ENCODE peak calls at places on chromosomes 3 and 15, in nine cellular contexts. U, N, R, W, E, Q, S, K and P are unnamed samples.

GRCh38 chr15:65517866-65518207 is 348 bp upstream of the DPP8 start:
- DNase-seq in U (no peak), Q (no peak), N (no peak), E (no peak), R (no peak), W (no peak), K (no peak), S (no peak), P (no peak)

GRCh38 chr3:157754415-157754814 is 251.2 kb upstream of the VEPH1 start:
- DNase-seq in S (no peak), K (no peak), E (peak; percentile 50), N (no peak), W (no peak), U (no peak), Q (no peak), R (no peak), P (no peak)

GRCh38 chr3:174229916-174230315 is 629.2 kb upstream of the NAALADL2 start:
- DNase-seq in W (no peak), S (no peak), N (no peak), K (no peak), E (no peak), U (no peak), R (no peak), Q (no peak), P (no peak)

GRCh38 chr3:42497009-42497731 is 5.3 kb upstream of the VIPR1 start:
- DNase-seq in R (no peak), S (no peak), K (no peak), U (no peak), Q (no peak), N (peak; percentile 63), E (peak; percentile 79), W (no peak), P (no peak)

GRCh38 chr15:63749330-63749942 is 84.3 kb downstream of the HERC1 start:
- DNase-seq in Q (no peak), K (no peak), U (no peak), E (no peak), N (no peak), R (no peak), W (no peak), S (no peak), P (no peak)

GRCh38 chr3:172512363-172512762 is 10.9 kb downstream of the TNFSF10 start:
- DNase-seq in Q (peak; percentile 85), U (peak; percentile 69), E (no peak), S (peak; percentile 51), W (peak; percentile 69), R (no peak), K (peak; percentile 48), N (no peak), P (peak; percentile 63)

GRCh38 chr3:58575986-58576652 is 1.1 kb downstream of the FAM107A start:
- DNase-seq in R (no peak), U (no peak), Q (no peak), E (no peak), S (no peak), N (no peak), W (no peak), K (no peak), P (no peak)

GRCh38 chr3:46361408-46362283 is 7.7 kb downstream of the CCR2 start:
- DNase-seq in R (no peak), K (no peak), U (no peak), Q (no peak), N (no peak), S (no peak), E (no peak), W (no peak), P (no peak)

GRCh38 chr15:71151061-71151460 is 35.8 kb downstream of the THSD4 start:
- DNase-seq in N (no peak), K (no peak), E (no peak), U (no peak), W (no peak), Q (no peak), S (no peak), R (no peak), P (no peak)

GRCh38 chr15:71385469-71385868 is 270.2 kb downstream of the THSD4 start:
- DNase-seq in R (no peak), W (no peak), N (no peak), U (no peak), Q (no peak), K (no peak), E (no peak), S (no peak), P (no peak)

GRCh38 chr3:30623375-30623774 is 17.0 kb downstream of the TGFBR2 start:
- DNase-seq in R (no peak), N (no peak), Q (no peak), K (no peak), S (no peak), W (no peak), U (no peak), E (no peak), P (no peak)

GRCh38 chr3:54046677-54047214 is 75.6 kb upstream of the CACNA2D3 start:
- DNase-seq in K (no peak), W (no peak), Q (no peak), U (no peak), N (no peak), S (no peak), E (no peak), R (no peak), P (no peak)

GRCh38 chr15:101128191-101128590 is 123.7 kb downstream of the CHSY1 start:
- DNase-seq in W (no peak), E (no peak), U (no peak), K (no peak), S (no peak), R (no peak), Q (no peak), N (no peak), P (no peak)

GRCh38 chr3:129315386-129315991 is 36.8 kb downstream of the HMCES start:
- DNase-seq in S (peak; percentile 30), K (peak; percentile 22), E (peak; percentile 38), R (no peak), W (peak; percentile 21), Q (peak; percentile 53), U (peak; percentile 31), N (no peak), P (no peak)

GRCh38 chr3:72347819-72348319 is 500.4 kb downstream of the SHQ1 start:
- DNase-seq in N (peak; percentile 66), K (peak; percentile 41), S (peak; percentile 61), R (no peak), E (peak; percentile 62), Q (peak; percentile 70), W (peak; percentile 64), U (no peak), P (no peak)

GRCh38 chr15:98674336-98674735 is 26.0 kb downstream of the IGF1R start:
- DNase-seq in E (no peak), R (no peak), K (no peak), U (no peak), N (no peak), W (no peak), Q (no peak), S (no peak), P (no peak)

GRCh38 chr3:124014366-124014942 is 22.5 kb upstream of the ROPN1 start:
- DNase-seq in N (no peak), K (no peak), Q (no peak), E (no peak), R (no peak), S (no peak), U (no peak), W (no peak), P (no peak)

GRCh38 chr3:155088705-155089380 is 8.7 kb downstream of the MME start:
- DNase-seq in W (no peak), Q (no peak), K (no peak), N (no peak), U (no peak), R (no peak), E (no peak), S (no peak), P (no peak)

GRCh38 chr15:58212909-58213526 is 74.8 kb downstream of the AQP9 start:
- DNase-seq in Q (no peak), S (no peak), K (no peak), E (peak; percentile 62), U (no peak), N (no peak), W (no peak), R (no peak), P (no peak)

GRCh38 chr3:27568393-27568792 is 84.2 kb upstream of the SLC4A7 start:
- DNase-seq in W (no peak), N (no peak), R (no peak), U (no peak), E (no peak), K (no peak), Q (no peak), S (no peak), P (no peak)

GRCh38 chr3:160707187-160707789 is 30.3 kb downstream of the ARL14 start:
- DNase-seq in E (peak; percentile 73), U (peak; percentile 8), Q (peak; percentile 44), S (peak; percentile 31), W (no peak), N (no peak), R (peak; percentile 5), K (peak; percentile 1), P (no peak)

GRCh38 chr3:32818431-32819085 is 761 bp downstream of the TRIM71 start:
- DNase-seq in U (no peak), R (no peak), W (peak; percentile 1), Q (peak; percentile 30), S (no peak), K (no peak), E (peak; percentile 48), N (no peak), P (no peak)

GRCh38 chr3:168168743-168169142 is 73.0 kb upstream of the GOLIM4 start:
- DNase-seq in Q (no peak), R (no peak), S (no peak), W (no peak), N (no peak), U (no peak), E (no peak), K (no peak), P (no peak)

GRCh38 chr15:89356634-89357298 is 22.1 kb upstream of the POLG start:
- DNase-seq in U (no peak), W (no peak), Q (peak; percentile 49), E (peak; percentile 57), N (no peak), R (no peak), S (no peak), K (no peak), P (no peak)

GRCh38 chr15:82569834-82570233 is 29.6 kb upstream of the RPS17 start:
- DNase-seq in Q (no peak), R (no peak), N (no peak), U (no peak), W (no peak), K (no peak), S (no peak), E (no peak), P (no peak)

GRCh38 chr3:9248232-9249191 is 934 bp downstream of the SRGAP3 start:
- DNase-seq in E (peak; percentile 50), W (no peak), K (no peak), U (no peak), R (peak; percentile 18), S (no peak), N (no peak), Q (peak; percentile 18), P (no peak)

GRCh38 chr3:48952510-48953118 is 34.0 kb downstream of the ARIH2 start:
- DNase-seq in S (peak; percentile 34), E (peak; percentile 50), U (no peak), Q (peak; percentile 68), W (peak; percentile 13), N (peak; percentile 78), K (peak; percentile 33), R (no peak), P (peak; percentile 17)

GRCh38 chr3:47781326-47781684 is 388 bp downstream of the SMARCC1 start:
- DNase-seq in K (peak; percentile 56), U (peak; percentile 65), Q (peak; percentile 82), R (peak; percentile 54), S (peak; percentile 66), N (peak; percentile 48), W (peak; percentile 63), E (peak; percentile 82), P (peak; percentile 64)

GRCh38 chr3:69219101-69219708 is 96.8 kb upstream of the LMOD3 start:
- DNase-seq in Q (no peak), K (no peak), U (no peak), S (no peak), E (no peak), N (no peak), W (no peak), R (no peak), P (no peak)

GRCh38 chr3:76470285-76470684 is 569.6 kb upstream of the ROBO2 start:
- DNase-seq in N (no peak), K (no peak), E (no peak), Q (no peak), S (no peak), U (no peak), R (no peak), W (no peak), P (no peak)

GRCh38 chr15:74208901-74209559 is 6.4 kb upstream of the STRA6 start:
- DNase-seq in W (no peak), N (peak; percentile 71), S (no peak), U (no peak), Q (no peak), K (no peak), E (peak; percentile 55), R (peak; percentile 55), P (no peak)